ENCODE peak calls at places on chromosomes 11 and 22, in four cellular contexts. One of them, this sample, is unnamed.

GRCh38 chr11:12330491-12331231 is 46.7 kb upstream of the PARVA start:
- DNase-seq in adipocyte: peak
- DNase-seq in EL: no peak
- DNase-seq in naive thymus-derived CD8-positive, alpha-beta T cell: no peak
- DNase-seq in this sample: no peak

GRCh38 chr22:33835196-33835788 is 85.0 kb downstream of the LARGE1 start:
- DNase-seq in adipocyte: peak
- DNase-seq in EL: no peak
- DNase-seq in naive thymus-derived CD8-positive, alpha-beta T cell: no peak
- DNase-seq in this sample: no peak

GRCh38 chr11:7160814-7161489 is 72.2 kb downstream of the RBMXL2 start:
- DNase-seq in adipocyte: no peak
- DNase-seq in EL: no peak
- DNase-seq in naive thymus-derived CD8-positive, alpha-beta T cell: no peak
- DNase-seq in this sample: no peak

GRCh38 chr11:128772814-128773213 is 78.9 kb downstream of the FLI1 start:
- DNase-seq in adipocyte: no peak
- DNase-seq in EL: no peak
- DNase-seq in naive thymus-derived CD8-positive, alpha-beta T cell: peak
- DNase-seq in this sample: peak

GRCh38 chr22:21766933-21767462 is 31.4 kb upstream of the YPEL1 start:
- DNase-seq in adipocyte: no peak
- DNase-seq in EL: no peak
- DNase-seq in naive thymus-derived CD8-positive, alpha-beta T cell: peak
- DNase-seq in this sample: peak

GRCh38 chr11:66181632-66182345 is 86.7 kb upstream of the RAB1B start:
- DNase-seq in adipocyte: peak
- DNase-seq in EL: no peak
- DNase-seq in naive thymus-derived CD8-positive, alpha-beta T cell: no peak
- DNase-seq in this sample: no peak

GRCh38 chr11:116422976-116423375 is 349.8 kb downstream of the BUD13 start:
- DNase-seq in adipocyte: no peak
- DNase-seq in EL: no peak
- DNase-seq in naive thymus-derived CD8-positive, alpha-beta T cell: no peak
- DNase-seq in this sample: no peak

GRCh38 chr22:45531944-45532631 is 29.4 kb downstream of the FBLN1 start:
- DNase-seq in adipocyte: no peak
- DNase-seq in EL: no peak
- DNase-seq in naive thymus-derived CD8-positive, alpha-beta T cell: no peak
- DNase-seq in this sample: no peak

GRCh38 chr11:134173296-134173695 is 50.5 kb downstream of the NCAPD3 start:
- DNase-seq in adipocyte: no peak
- DNase-seq in EL: no peak
- DNase-seq in naive thymus-derived CD8-positive, alpha-beta T cell: no peak
- DNase-seq in this sample: no peak

GRCh38 chr11:86588566-86589090 is 83.8 kb downstream of the ME3 start:
- DNase-seq in adipocyte: no peak
- DNase-seq in EL: no peak
- DNase-seq in naive thymus-derived CD8-positive, alpha-beta T cell: no peak
- DNase-seq in this sample: no peak

GRCh38 chr11:72641900-72642814 is 32.1 kb downstream of the PDE2A start:
- DNase-seq in adipocyte: peak
- DNase-seq in EL: peak
- DNase-seq in naive thymus-derived CD8-positive, alpha-beta T cell: no peak
- DNase-seq in this sample: no peak

GRCh38 chr11:10641314-10642206 is 52.0 kb downstream of the IRAG1 start:
- DNase-seq in adipocyte: no peak
- DNase-seq in EL: no peak
- DNase-seq in naive thymus-derived CD8-positive, alpha-beta T cell: no peak
- DNase-seq in this sample: no peak

GRCh38 chr11:20355221-20356219 is 8.0 kb upstream of the HTATIP2 start:
- DNase-seq in adipocyte: peak
- DNase-seq in EL: peak
- DNase-seq in naive thymus-derived CD8-positive, alpha-beta T cell: no peak
- DNase-seq in this sample: no peak

GRCh38 chr11:65589444-65590239 is 6.0 kb downstream of the KCNK7 start:
- DNase-seq in adipocyte: no peak
- DNase-seq in EL: no peak
- DNase-seq in naive thymus-derived CD8-positive, alpha-beta T cell: no peak
- DNase-seq in this sample: no peak

GRCh38 chr11:44633641-44634040 is 68.2 kb downstream of the CD82 start:
- DNase-seq in adipocyte: peak
- DNase-seq in EL: no peak
- DNase-seq in naive thymus-derived CD8-positive, alpha-beta T cell: no peak
- DNase-seq in this sample: no peak

GRCh38 chr11:70399681-70400112 is 1.4 kb downstream of the CTTN start:
- DNase-seq in adipocyte: peak
- DNase-seq in EL: peak
- DNase-seq in naive thymus-derived CD8-positive, alpha-beta T cell: no peak
- DNase-seq in this sample: no peak

GRCh38 chr22:37827056-37827455 is 3.9 kb downstream of the GALR3 start:
- DNase-seq in adipocyte: no peak
- DNase-seq in EL: no peak
- DNase-seq in naive thymus-derived CD8-positive, alpha-beta T cell: no peak
- DNase-seq in this sample: no peak

GRCh38 chr11:118947091-118947490 is 9.0 kb upstream of the UPK2 start:
- DNase-seq in adipocyte: no peak
- DNase-seq in EL: no peak
- DNase-seq in naive thymus-derived CD8-positive, alpha-beta T cell: no peak
- DNase-seq in this sample: no peak

GRCh38 chr11:58061813-58062212 is 31.1 kb downstream of the OR6Q1 start:
- DNase-seq in adipocyte: no peak
- DNase-seq in EL: peak
- DNase-seq in naive thymus-derived CD8-positive, alpha-beta T cell: no peak
- DNase-seq in this sample: no peak

GRCh38 chr22:39518124-39518786 is 2.1 kb upstream of the ATF4 start:
- DNase-seq in adipocyte: peak
- DNase-seq in EL: no peak
- DNase-seq in naive thymus-derived CD8-positive, alpha-beta T cell: no peak
- DNase-seq in this sample: no peak

GRCh38 chr11:29310706-29311342 is 706.0 kb downstream of the KCNA4 start:
- DNase-seq in adipocyte: no peak
- DNase-seq in EL: no peak
- DNase-seq in naive thymus-derived CD8-positive, alpha-beta T cell: no peak
- DNase-seq in this sample: no peak

GRCh38 chr11:66651011-66651410 is 12.5 kb downstream of the RBM4 start:
- DNase-seq in adipocyte: no peak
- DNase-seq in EL: peak
- DNase-seq in naive thymus-derived CD8-positive, alpha-beta T cell: no peak
- DNase-seq in this sample: no peak

GRCh38 chr11:128814856-128815705 is 52.0 kb downstream of the KCNJ1 start:
- DNase-seq in adipocyte: peak
- DNase-seq in EL: peak
- DNase-seq in naive thymus-derived CD8-positive, alpha-beta T cell: no peak
- DNase-seq in this sample: no peak

GRCh38 chr11:16772141-16772512 is 33.7 kb downstream of the C11orf58 start:
- DNase-seq in adipocyte: no peak
- DNase-seq in EL: no peak
- DNase-seq in naive thymus-derived CD8-positive, alpha-beta T cell: no peak
- DNase-seq in this sample: no peak

GRCh38 chr11:70167723-70168404 is 35.2 kb upstream of the FADD start:
- DNase-seq in adipocyte: no peak
- DNase-seq in EL: no peak
- DNase-seq in naive thymus-derived CD8-positive, alpha-beta T cell: no peak
- DNase-seq in this sample: no peak

GRCh38 chr11:116986521-116987105 is 111.6 kb downstream of the SIK3 start:
- DNase-seq in adipocyte: peak
- DNase-seq in EL: peak
- DNase-seq in naive thymus-derived CD8-positive, alpha-beta T cell: no peak
- DNase-seq in this sample: no peak

GRCh38 chr11:117187799-117188481 is 9.4 kb downstream of the SIDT2 start:
- DNase-seq in adipocyte: no peak
- DNase-seq in EL: no peak
- DNase-seq in naive thymus-derived CD8-positive, alpha-beta T cell: no peak
- DNase-seq in this sample: no peak

GRCh38 chr11:126456089-126456488 is 100.6 kb downstream of the ST3GAL4 start:
- DNase-seq in adipocyte: no peak
- DNase-seq in EL: no peak
- DNase-seq in naive thymus-derived CD8-positive, alpha-beta T cell: no peak
- DNase-seq in this sample: no peak

GRCh38 chr22:39308614-39309363 is 10.6 kb downstream of the RPL3 start:
- DNase-seq in adipocyte: peak
- DNase-seq in EL: peak
- DNase-seq in naive thymus-derived CD8-positive, alpha-beta T cell: no peak
- DNase-seq in this sample: no peak

GRCh38 chr11:69699213-69699612 is 4.6 kb downstream of the FGF19 start:
- DNase-seq in adipocyte: no peak
- DNase-seq in EL: no peak
- DNase-seq in naive thymus-derived CD8-positive, alpha-beta T cell: no peak
- DNase-seq in this sample: no peak

GRCh38 chr11:107695446-107695845 is 16.4 kb downstream of the SLN start:
- DNase-seq in adipocyte: peak
- DNase-seq in EL: peak
- DNase-seq in naive thymus-derived CD8-positive, alpha-beta T cell: no peak
- DNase-seq in this sample: no peak

GRCh38 chr11:1564535-1565172 is 7.4 kb downstream of the DUSP8 start:
- DNase-seq in adipocyte: peak
- DNase-seq in EL: peak
- DNase-seq in naive thymus-derived CD8-positive, alpha-beta T cell: no peak
- DNase-seq in this sample: no peak

GRCh38 chr11:94826415-94826814 is 58.3 kb downstream of the AMOTL1 start:
- DNase-seq in adipocyte: no peak
- DNase-seq in EL: no peak
- DNase-seq in naive thymus-derived CD8-positive, alpha-beta T cell: no peak
- DNase-seq in this sample: no peak

This sample was measured in CD4-positive, alpha-beta T cell.